ENCODE peak calls at places on chromosomes 5 and 9, in eight cellular contexts. P is fibroblast of pulmonary artery; X is transverse colon; J is endothelial cell of umbilical vein; L is fibroblast of lung; R is osteoblast; M is CD8-positive, alpha-beta T cell; T is GM23338. F is an unnamed sample.

GRCh38 chr9:77017505-77017894 is 2.0 kb upstream of the FOXB2 start:
- DNase-seq in R (peak), J (no peak), P (no peak), T (no peak), M (no peak), X (no peak), L (no peak), F (no peak)

GRCh38 chr5:178331491-178331981 is 98.9 kb upstream of the PHYKPL start:
- DNase-seq in L (no peak), M (no peak), R (no peak), X (peak), P (peak), J (no peak), T (no peak), F (no peak)

GRCh38 chr5:9543266-9543925 is 2.5 kb downstream of the SEMA5A start:
- DNase-seq in X (no peak), P (no peak), R (peak), M (no peak), J (no peak), T (no peak), L (no peak), F (no peak)

GRCh38 chr5:11234501-11234911 is 473.5 kb upstream of the DAP start:
- DNase-seq in L (no peak), R (no peak), X (no peak), P (no peak), M (no peak), T (no peak), J (no peak), F (no peak)

GRCh38 chr5:6822556-6823343 is 109.5 kb downstream of the TENT4A start:
- DNase-seq in X (no peak), M (no peak), R (no peak), T (peak), P (no peak), J (no peak), L (no peak), F (no peak)

GRCh38 chr5:72070519-72070918 is 36.8 kb upstream of the MAP1B start:
- DNase-seq in L (no peak), X (no peak), R (no peak), T (peak), P (no peak), J (no peak), M (no peak), F (no peak)

GRCh38 chr9:132166599-132166998 is 4.7 kb downstream of the NTNG2 start:
- DNase-seq in P (no peak), J (peak), R (no peak), M (no peak), T (peak), X (no peak), L (no peak), F (peak)

GRCh38 chr9:123778232-123778902 is 151.6 kb downstream of the DENND1A start:
- DNase-seq in J (no peak), T (no peak), M (no peak), R (no peak), X (no peak), P (no peak), L (no peak), F (no peak)

GRCh38 chr9:93119953-93120845 is 13.9 kb downstream of the NINJ1 start:
- DNase-seq in M (peak), P (peak), T (peak), J (peak), L (peak), X (peak), R (peak), F (peak)

GRCh38 chr9:111399772-111400563 is 69.9 kb upstream of the OR2K2 start:
- DNase-seq in P (peak), T (peak), X (peak), L (no peak), J (peak), M (no peak), R (peak), F (peak)

GRCh38 chr5:55636711-55637110 is 75.4 kb downstream of the SLC38A9 start:
- DNase-seq in X (peak), L (peak), J (no peak), T (peak), R (peak), P (peak), M (no peak), F (peak)

GRCh38 chr5:103207653-103208052 is 50.9 kb upstream of the MACIR start:
- DNase-seq in X (no peak), J (peak), R (no peak), P (peak), M (no peak), L (peak), T (no peak), F (peak)

GRCh38 chr9:114153761-114154596 is 1.4 kb upstream of the COL27A1 start:
- DNase-seq in J (no peak), X (no peak), M (no peak), L (peak), R (peak), P (no peak), T (peak), F (peak)

GRCh38 chr5:146965781-146966659 is 87.5 kb upstream of the PPP2R2B start:
- DNase-seq in P (peak), T (peak), R (peak), X (peak), J (peak), M (peak), L (peak), F (peak)

GRCh38 chr9:19130436-19130835 is 3.1 kb upstream of the PLIN2 start:
- DNase-seq in X (no peak), T (peak), P (no peak), J (no peak), M (no peak), R (no peak), L (no peak), F (no peak)

GRCh38 chr5:174078416-174078815 is 32.9 kb downstream of the NSG2 start:
- DNase-seq in L (no peak), T (no peak), M (no peak), J (no peak), P (no peak), R (no peak), X (no peak), F (no peak)

GRCh38 chr9:8241201-8241600 is 441.6 kb upstream of the DMAC1 start:
- DNase-seq in J (no peak), P (no peak), M (no peak), X (no peak), R (no peak), T (no peak), L (no peak), F (no peak)

GRCh38 chr5:132227235-132227484 is 493 bp downstream of the P4HA2 start:
- DNase-seq in X (no peak), T (no peak), R (no peak), J (peak), P (no peak), M (no peak), L (no peak), F (no peak)

GRCh38 chr9:121527371-121527770 is 27.7 kb upstream of the GGTA1 start:
- DNase-seq in X (no peak), P (no peak), M (no peak), T (no peak), J (no peak), L (no peak), R (no peak), F (no peak)

GRCh38 chr5:81878333-81878732 is 93.5 kb upstream of the ATG10 start:
- DNase-seq in X (no peak), R (no peak), M (no peak), T (no peak), J (no peak), L (peak), P (peak), F (no peak)

GRCh38 chr5:160605266-160605665 is 183.6 kb downstream of the PTTG1 start:
- DNase-seq in M (no peak), R (no peak), J (no peak), P (no peak), L (no peak), X (no peak), T (no peak), F (no peak)

GRCh38 chr9:97412628-97413382 is 909 bp downstream of the TDRD7 start:
- DNase-seq in X (no peak), J (peak), P (no peak), T (peak), M (no peak), L (peak), R (peak), F (peak)

GRCh38 chr9:20037699-20038098 is 248.9 kb upstream of the SLC24A2 start:
- DNase-seq in J (no peak), M (no peak), R (no peak), L (no peak), X (no peak), P (no peak), T (no peak), F (no peak)

GRCh38 chr9:26058111-26058895 is 380.1 kb upstream of the TUSC1 start:
- DNase-seq in R (no peak), T (no peak), J (no peak), L (peak), M (no peak), P (peak), X (no peak), F (peak)

GRCh38 chr9:126122901-126123616 is 203.6 kb upstream of the MVB12B start:
- DNase-seq in J (no peak), P (no peak), M (no peak), L (no peak), T (no peak), R (no peak), X (no peak), F (no peak)

GRCh38 chr9:35116539-35116897 is 856 bp upstream of the ATOSB start:
- DNase-seq in P (no peak), M (no peak), R (peak), X (no peak), J (no peak), T (no peak), L (no peak), F (peak)

GRCh38 chr9:22210262-22210661 is 201.2 kb upstream of the CDKN2B start:
- DNase-seq in J (peak), P (no peak), T (no peak), M (no peak), L (peak), X (no peak), R (no peak), F (peak)

GRCh38 chr9:116661037-116661954 is 25.8 kb upstream of the TRIM32 start:
- DNase-seq in L (peak), X (no peak), M (no peak), P (peak), R (peak), T (peak), J (peak), F (peak)

GRCh38 chr9:130255638-130255930 is 10.0 kb upstream of the HMCN2 start:
- DNase-seq in R (no peak), P (no peak), X (no peak), J (no peak), M (no peak), L (no peak), T (no peak), F (no peak)

GRCh38 chr9:86119457-86119856 is 20.1 kb upstream of the GOLM1 start:
- DNase-seq in P (no peak), T (no peak), X (no peak), R (no peak), J (no peak), M (no peak), L (no peak), F (no peak)

GRCh38 chr5:14557203-14557725 is 24.3 kb upstream of the OTULINL start:
- DNase-seq in R (no peak), T (no peak), L (no peak), M (no peak), J (no peak), P (no peak), X (peak), F (no peak)

GRCh38 chr5:82165740-82166530 is 112.2 kb downstream of the RPS23 start:
- DNase-seq in R (no peak), J (peak), P (peak), M (peak), X (peak), L (peak), T (peak), F (peak)

GRCh38 chr5:1476181-1476966 is 31.1 kb upstream of the SLC6A3 start:
- DNase-seq in M (no peak), X (no peak), P (no peak), J (no peak), R (no peak), T (no peak), L (no peak), F (no peak)

GRCh38 chr5:159156839-159157238 is 52.5 kb downstream of the RNF145 start:
- DNase-seq in J (peak), R (peak), M (peak), T (peak), P (peak), X (peak), L (peak), F (peak)

GRCh38 chr9:85008215-85008614 is 338.7 kb downstream of the NTRK2 start:
- DNase-seq in M (no peak), T (no peak), J (no peak), P (no peak), R (no peak), L (no peak), X (no peak), F (no peak)

GRCh38 chr9:132006657-132007370 is 72.9 kb downstream of the MED27 start:
- DNase-seq in T (peak), L (peak), J (no peak), R (no peak), M (no peak), P (peak), X (no peak), F (peak)

GRCh38 chr5:62138607-62139006 is 167.4 kb upstream of the KIF2A start:
- DNase-seq in P (no peak), J (no peak), X (no peak), M (no peak), T (peak), L (no peak), R (no peak), F (no peak)

DNA sequence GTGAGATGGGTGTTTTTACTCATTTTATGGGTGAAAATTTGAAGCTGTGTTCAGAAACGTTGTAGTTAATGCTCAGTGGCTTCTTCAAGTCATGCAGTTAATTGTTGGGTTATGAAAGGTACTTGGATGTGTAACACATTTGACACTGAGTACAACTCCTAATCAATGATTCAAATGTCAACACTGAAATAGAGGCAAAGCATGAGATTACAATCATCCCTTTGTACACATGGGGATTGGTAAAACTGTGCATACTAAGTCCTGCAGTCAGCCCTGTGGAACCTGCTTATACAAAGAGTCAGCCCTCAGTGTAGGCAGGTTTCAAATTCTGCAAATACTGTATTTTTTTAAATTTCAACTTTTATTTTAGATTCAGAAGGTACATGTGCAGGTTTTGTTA is 3.3 kb downstream of the ABLIM3 start:
- DNase-seq in J (no peak), M (no peak), T (no peak), L (no peak), R (no peak), P (no peak), X (no peak), F (no peak)
- H3K4me3 ChIP-seq in J (no peak), M (no peak), T (no peak), L (peak), R (no peak), P (peak), X (no peak), F (no peak)

DNA sequence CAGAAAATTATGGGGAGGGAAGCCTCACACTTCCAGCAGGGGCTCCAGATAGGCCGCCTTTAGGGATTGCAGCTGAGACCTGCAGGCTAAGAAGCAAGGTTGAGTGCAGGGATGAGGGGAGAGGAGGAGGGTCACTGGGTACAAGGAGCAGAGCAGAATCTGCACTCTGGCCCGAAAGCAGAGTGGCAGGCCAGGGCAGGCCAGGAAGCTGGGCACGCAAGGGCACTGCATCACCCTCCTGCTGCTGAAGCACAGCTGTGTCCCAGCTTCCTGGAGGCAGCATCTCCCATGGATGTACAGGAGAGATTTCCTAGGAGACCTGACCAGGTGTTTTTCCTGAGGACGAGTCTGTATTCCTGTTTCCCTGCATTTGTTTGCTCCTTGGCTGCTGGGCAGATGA is 92.1 kb downstream of the SYK start:
- DNase-seq in P (no peak), J (no peak), R (no peak), X (no peak), M (no peak), L (no peak), T (no peak), F (no peak)
- H3K4me3 ChIP-seq in P (no peak), J (no peak), R (no peak), X (no peak), M (no peak), L (no peak), T (no peak), F (no peak)

DNA sequence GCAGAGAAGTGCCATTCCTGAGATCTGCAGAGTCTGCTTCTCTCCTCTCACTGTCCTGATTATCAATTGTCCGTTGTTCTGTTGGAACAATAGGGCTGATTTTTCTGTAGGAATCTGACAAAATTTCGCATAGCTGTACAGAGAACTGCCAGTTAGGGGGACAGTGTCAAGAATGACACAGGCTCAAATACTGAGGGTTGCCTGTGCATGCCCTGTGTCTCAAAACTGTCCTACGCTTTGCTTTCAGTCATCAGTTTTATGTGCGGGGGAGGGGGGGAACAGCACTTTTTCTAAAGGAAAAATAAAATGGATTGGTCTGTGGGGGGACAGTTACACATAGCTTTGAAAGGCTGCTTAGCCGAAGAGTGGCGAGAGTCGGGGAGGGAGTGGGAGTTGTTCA is 248.6 kb downstream of the PDZD2 start:
- DNase-seq in R (no peak), L (no peak), P (no peak), T (no peak), M (no peak), J (no peak), X (no peak), F (no peak)
- H3K4me3 ChIP-seq in R (no peak), L (no peak), P (no peak), T (no peak), M (no peak), J (no peak), X (no peak), F (no peak)

GRCh38 chr9:134332841-134333233 is 6.6 kb downstream of the RXRA start:
- DNase-seq in T (no peak), M (no peak), P (no peak), J (no peak), R (peak), L (no peak), X (no peak), F (no peak)

GRCh38 chr9:134332266-134332665 is 6.0 kb downstream of the RXRA start:
- DNase-seq in J (no peak), M (no peak), X (no peak), R (peak), T (no peak), L (no peak), P (no peak), F (no peak)

GRCh38 chr9:134335095-134335489 is 8.8 kb downstream of the RXRA start:
- DNase-seq in P (no peak), R (no peak), M (no peak), X (no peak), T (no peak), J (no peak), L (no peak), F (peak)

GRCh38 chr9:134333874-134334581 is 7.8 kb downstream of the RXRA start:
- DNase-seq in R (no peak), J (no peak), P (no peak), X (no peak), L (no peak), M (no peak), T (no peak), F (no peak)

GRCh38 chr9:134333234-134333873 is 7.1 kb downstream of the RXRA start:
- DNase-seq in L (no peak), T (no peak), R (peak), M (no peak), X (peak), P (no peak), J (no peak), F (no peak)
- H3K4me3 ChIP-seq in L (no peak), T (no peak), R (no peak), M (no peak), X (no peak), P (no peak), J (no peak), F (no peak)

F was measured in epithelial cell of esophagus.